ENCODE peak calls at places on chromosomes 5 and 9, in six cellular contexts. One of them, this sample, is unnamed.

GRCh38 chr9:98158071-98158791 is 34.2 kb downstream of the CORO2A start:
- DNase-seq in A549: peak
- DNase-seq in thoracic aorta: no peak
- DNase-seq in AG04450: no peak
- DNase-seq in tibial nerve: no peak
- DNase-seq in CD4-positive, CD25-positive, alpha-beta regulatory T cell: peak
- DNase-seq in this sample: no peak

GRCh38 chr5:102715405-102715804 is 39.7 kb upstream of the PAM start:
- DNase-seq in CD4-positive, CD25-positive, alpha-beta regulatory T cell: peak
- DNase-seq in A549: no peak
- DNase-seq in AG04450: peak
- DNase-seq in tibial nerve: no peak
- DNase-seq in thoracic aorta: no peak
- DNase-seq in this sample: peak

GRCh38 chr9:73575661-73576060 is 424.0 kb downstream of the ANXA1 start:
- DNase-seq in AG04450: no peak
- DNase-seq in thoracic aorta: no peak
- DNase-seq in CD4-positive, CD25-positive, alpha-beta regulatory T cell: no peak
- DNase-seq in tibial nerve: no peak
- DNase-seq in A549: no peak
- DNase-seq in this sample: no peak

GRCh38 chr5:135392256-135392655 is 6.8 kb downstream of the MACROH2A1 start:
- DNase-seq in thoracic aorta: no peak
- DNase-seq in CD4-positive, CD25-positive, alpha-beta regulatory T cell: no peak
- DNase-seq in tibial nerve: no peak
- DNase-seq in AG04450: no peak
- DNase-seq in A549: no peak
- DNase-seq in this sample: no peak

GRCh38 chr5:142529626-142530278 is 156.1 kb downstream of the FGF1 start:
- DNase-seq in A549: peak
- DNase-seq in AG04450: no peak
- DNase-seq in thoracic aorta: no peak
- DNase-seq in tibial nerve: no peak
- DNase-seq in CD4-positive, CD25-positive, alpha-beta regulatory T cell: no peak
- DNase-seq in this sample: peak

GRCh38 chr5:1343931-1344901 is 683 bp downstream of the CLPTM1L start:
- DNase-seq in AG04450: no peak
- DNase-seq in thoracic aorta: no peak
- DNase-seq in CD4-positive, CD25-positive, alpha-beta regulatory T cell: peak
- DNase-seq in A549: no peak
- DNase-seq in tibial nerve: no peak
- DNase-seq in this sample: no peak

GRCh38 chr9:33233659-33234335 is 6.2 kb upstream of the SPINK4 start:
- DNase-seq in tibial nerve: no peak
- DNase-seq in thoracic aorta: no peak
- DNase-seq in AG04450: peak
- DNase-seq in CD4-positive, CD25-positive, alpha-beta regulatory T cell: no peak
- DNase-seq in A549: peak
- DNase-seq in this sample: peak

GRCh38 chr9:12809720-12810119 is 34.9 kb downstream of the LURAP1L start:
- DNase-seq in AG04450: no peak
- DNase-seq in tibial nerve: no peak
- DNase-seq in CD4-positive, CD25-positive, alpha-beta regulatory T cell: no peak
- DNase-seq in A549: no peak
- DNase-seq in thoracic aorta: no peak
- DNase-seq in this sample: no peak

GRCh38 chr9:136137321-136138054 is 18.8 kb upstream of the TMEM250 start:
- DNase-seq in A549: no peak
- DNase-seq in CD4-positive, CD25-positive, alpha-beta regulatory T cell: no peak
- DNase-seq in tibial nerve: no peak
- DNase-seq in AG04450: no peak
- DNase-seq in thoracic aorta: no peak
- DNase-seq in this sample: no peak

GRCh38 chr9:17462869-17463464 is 115.9 kb upstream of the SH3GL2 start:
- DNase-seq in AG04450: peak
- DNase-seq in A549: peak
- DNase-seq in CD4-positive, CD25-positive, alpha-beta regulatory T cell: peak
- DNase-seq in tibial nerve: peak
- DNase-seq in thoracic aorta: no peak
- DNase-seq in this sample: peak

GRCh38 chr5:91079037-91079436 is 304.1 kb downstream of the ARRDC3 start:
- DNase-seq in CD4-positive, CD25-positive, alpha-beta regulatory T cell: no peak
- DNase-seq in thoracic aorta: no peak
- DNase-seq in A549: no peak
- DNase-seq in AG04450: no peak
- DNase-seq in tibial nerve: no peak
- DNase-seq in this sample: no peak

GRCh38 chr5:169279125-169279524 is 21.8 kb downstream of the SLIT3 start:
- DNase-seq in tibial nerve: no peak
- DNase-seq in thoracic aorta: no peak
- DNase-seq in CD4-positive, CD25-positive, alpha-beta regulatory T cell: no peak
- DNase-seq in AG04450: no peak
- DNase-seq in A549: no peak
- DNase-seq in this sample: no peak

GRCh38 chr9:124256517-124257069 is 1.2 kb upstream of the NEK6 start:
- DNase-seq in A549: peak
- DNase-seq in thoracic aorta: no peak
- DNase-seq in CD4-positive, CD25-positive, alpha-beta regulatory T cell: no peak
- DNase-seq in tibial nerve: no peak
- DNase-seq in AG04450: no peak
- DNase-seq in this sample: no peak

GRCh38 chr5:114438471-114438870 is 76.6 kb downstream of the KCNN2 start:
- DNase-seq in AG04450: no peak
- DNase-seq in CD4-positive, CD25-positive, alpha-beta regulatory T cell: no peak
- DNase-seq in A549: no peak
- DNase-seq in tibial nerve: no peak
- DNase-seq in thoracic aorta: no peak
- DNase-seq in this sample: no peak

GRCh38 chr9:91422832-91423711 is 560 bp downstream of the NFIL3 start:
- DNase-seq in CD4-positive, CD25-positive, alpha-beta regulatory T cell: peak
- DNase-seq in tibial nerve: peak
- DNase-seq in thoracic aorta: peak
- DNase-seq in AG04450: peak
- DNase-seq in A549: peak
- DNase-seq in this sample: no peak

GRCh38 chr5:80064124-80064523 is 29.0 kb downstream of the THBS4 start:
- DNase-seq in thoracic aorta: no peak
- DNase-seq in A549: no peak
- DNase-seq in CD4-positive, CD25-positive, alpha-beta regulatory T cell: no peak
- DNase-seq in tibial nerve: no peak
- DNase-seq in AG04450: no peak
- DNase-seq in this sample: no peak

GRCh38 chr9:121144482-121144881 is 57.2 kb downstream of the RAB14 start:
- DNase-seq in AG04450: no peak
- DNase-seq in tibial nerve: no peak
- DNase-seq in thoracic aorta: no peak
- DNase-seq in A549: no peak
- DNase-seq in CD4-positive, CD25-positive, alpha-beta regulatory T cell: no peak
- DNase-seq in this sample: no peak

GRCh38 chr5:76363385-76364261 is 39.5 kb upstream of the IQGAP2 start:
- DNase-seq in AG04450: no peak
- DNase-seq in tibial nerve: peak
- DNase-seq in A549: no peak
- DNase-seq in thoracic aorta: no peak
- DNase-seq in CD4-positive, CD25-positive, alpha-beta regulatory T cell: no peak
- DNase-seq in this sample: no peak

GRCh38 chr5:8906303-8906967 is 639.4 kb downstream of the SEMA5A start:
- DNase-seq in tibial nerve: no peak
- DNase-seq in CD4-positive, CD25-positive, alpha-beta regulatory T cell: no peak
- DNase-seq in thoracic aorta: no peak
- DNase-seq in AG04450: peak
- DNase-seq in A549: peak
- DNase-seq in this sample: no peak

GRCh38 chr5:31530541-31531265 is 1.2 kb downstream of the DROSHA start:
- DNase-seq in AG04450: no peak
- DNase-seq in A549: no peak
- DNase-seq in tibial nerve: no peak
- DNase-seq in CD4-positive, CD25-positive, alpha-beta regulatory T cell: peak
- DNase-seq in thoracic aorta: no peak
- DNase-seq in this sample: no peak

GRCh38 chr9:69397384-69398214 is 72.6 kb downstream of the ENTREP1 start:
- DNase-seq in thoracic aorta: no peak
- DNase-seq in tibial nerve: no peak
- DNase-seq in A549: no peak
- DNase-seq in CD4-positive, CD25-positive, alpha-beta regulatory T cell: no peak
- DNase-seq in AG04450: no peak
- DNase-seq in this sample: no peak

GRCh38 chr9:122159925-122160246 is 178 bp downstream of the MORN5 start:
- DNase-seq in CD4-positive, CD25-positive, alpha-beta regulatory T cell: no peak
- DNase-seq in tibial nerve: no peak
- DNase-seq in A549: no peak
- DNase-seq in AG04450: no peak
- DNase-seq in thoracic aorta: no peak
- DNase-seq in this sample: no peak

GRCh38 chr5:133754575-133755169 is 142.3 kb upstream of the FSTL4 start:
- DNase-seq in thoracic aorta: no peak
- DNase-seq in AG04450: no peak
- DNase-seq in CD4-positive, CD25-positive, alpha-beta regulatory T cell: peak
- DNase-seq in tibial nerve: peak
- DNase-seq in A549: peak
- DNase-seq in this sample: peak

GRCh38 chr5:41883243-41883642 is 13.0 kb upstream of the OXCT1 start:
- DNase-seq in thoracic aorta: no peak
- DNase-seq in CD4-positive, CD25-positive, alpha-beta regulatory T cell: no peak
- DNase-seq in tibial nerve: no peak
- DNase-seq in AG04450: no peak
- DNase-seq in A549: no peak
- DNase-seq in this sample: no peak
- H3K27ac ChIP-seq in thoracic aorta: no peak
- H3K27ac ChIP-seq in CD4-positive, CD25-positive, alpha-beta regulatory T cell: no peak
- H3K27ac ChIP-seq in tibial nerve: no peak
- H3K27ac ChIP-seq in AG04450: no peak
- H3K27ac ChIP-seq in A549: no peak
- H3K27ac ChIP-seq in this sample: no peak

DNA sequence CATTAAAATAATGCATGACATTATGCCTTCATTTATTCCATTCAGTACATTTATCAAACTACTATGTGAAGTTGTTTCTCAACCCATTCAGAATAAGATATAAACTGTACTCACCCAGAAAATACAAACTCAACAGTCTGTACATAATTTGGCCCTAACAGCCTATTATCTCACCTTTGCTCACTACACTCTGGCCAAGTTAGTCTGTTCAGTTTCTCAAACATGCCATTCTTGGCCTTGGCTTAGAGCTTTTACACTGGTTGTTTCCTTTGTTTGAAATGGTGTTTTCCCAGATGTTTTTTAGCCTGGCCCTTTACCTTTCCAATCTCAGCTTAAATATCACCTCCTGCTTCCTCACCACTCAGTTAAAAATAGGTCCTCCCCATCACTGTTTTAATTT is 13.6 kb downstream of the CDC42SE2 start:
- DNase-seq in AG04450: no peak
- DNase-seq in CD4-positive, CD25-positive, alpha-beta regulatory T cell: no peak
- DNase-seq in A549: no peak
- DNase-seq in tibial nerve: no peak
- DNase-seq in thoracic aorta: no peak
- DNase-seq in this sample: no peak
- H3K27ac ChIP-seq in AG04450: no peak
- H3K27ac ChIP-seq in CD4-positive, CD25-positive, alpha-beta regulatory T cell: peak
- H3K27ac ChIP-seq in A549: no peak
- H3K27ac ChIP-seq in tibial nerve: no peak
- H3K27ac ChIP-seq in thoracic aorta: no peak
- H3K27ac ChIP-seq in this sample: peak

DNA sequence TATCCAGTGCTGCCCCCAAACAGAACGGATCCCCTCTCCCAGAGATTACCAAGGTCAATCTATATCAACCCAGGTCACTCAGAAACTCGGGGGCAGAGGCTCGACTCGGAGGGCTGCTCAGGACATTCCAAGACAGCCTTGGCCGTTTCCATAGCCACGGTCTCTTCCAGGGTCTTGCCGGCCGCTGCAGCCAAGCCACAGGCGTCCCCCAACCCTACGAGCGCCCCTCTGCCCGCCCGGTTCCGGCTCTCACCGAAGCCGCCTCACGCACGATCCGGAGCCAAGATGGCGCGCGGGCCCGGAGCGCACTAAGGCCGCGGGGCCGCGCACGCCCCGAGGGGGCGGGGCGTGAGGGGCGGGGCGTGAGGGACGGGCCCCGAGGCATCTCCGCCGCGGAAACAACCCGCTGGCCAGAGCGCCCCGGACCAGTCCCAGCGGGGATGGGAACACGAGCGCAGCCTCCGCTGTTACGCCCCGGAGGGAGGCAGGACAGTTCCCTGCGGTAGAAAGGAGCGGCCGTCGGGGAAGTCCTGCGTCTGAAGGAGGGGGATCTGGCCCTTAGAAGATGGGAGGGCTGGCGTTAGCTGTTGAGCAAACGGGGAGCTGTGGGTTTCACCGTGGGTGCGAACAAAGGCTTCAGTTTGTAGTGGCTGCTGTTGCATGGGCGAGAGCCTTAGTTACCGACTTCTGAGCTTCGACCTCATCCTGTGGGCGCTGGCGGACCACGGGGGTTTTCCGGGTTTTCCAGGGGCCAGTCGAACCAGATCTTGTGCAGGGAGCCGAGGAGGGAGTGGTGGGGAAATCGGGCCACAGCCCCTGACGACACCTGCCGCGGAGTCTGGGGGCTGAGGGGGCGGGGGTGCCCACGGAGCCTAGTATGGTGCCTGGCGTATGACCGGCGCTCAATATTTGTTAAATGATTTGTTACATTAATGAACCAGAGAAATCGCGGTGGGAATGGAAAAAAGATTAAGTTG is at the start of gene RPP25L:
- DNase-seq in thoracic aorta: no peak
- DNase-seq in A549: peak
- DNase-seq in AG04450: peak
- DNase-seq in tibial nerve: peak
- DNase-seq in CD4-positive, CD25-positive, alpha-beta regulatory T cell: peak
- DNase-seq in this sample: no peak
- H3K27ac ChIP-seq in thoracic aorta: peak
- H3K27ac ChIP-seq in A549: peak
- H3K27ac ChIP-seq in AG04450: peak
- H3K27ac ChIP-seq in tibial nerve: peak
- H3K27ac ChIP-seq in CD4-positive, CD25-positive, alpha-beta regulatory T cell: peak
- H3K27ac ChIP-seq in this sample: peak

GRCh38 chr5:124858612-124859011 is 112.2 kb upstream of the ZNF608 start:
- DNase-seq in thoracic aorta: no peak
- DNase-seq in CD4-positive, CD25-positive, alpha-beta regulatory T cell: no peak
- DNase-seq in tibial nerve: no peak
- DNase-seq in AG04450: no peak
- DNase-seq in A549: no peak
- DNase-seq in this sample: no peak

GRCh38 chr5:124856726-124857125 is 110.3 kb upstream of the ZNF608 start:
- DNase-seq in thoracic aorta: no peak
- DNase-seq in tibial nerve: no peak
- DNase-seq in AG04450: no peak
- DNase-seq in A549: no peak
- DNase-seq in CD4-positive, CD25-positive, alpha-beta regulatory T cell: no peak
- DNase-seq in this sample: no peak

GRCh38 chr5:124860271-124860670 is 113.8 kb upstream of the ZNF608 start:
- DNase-seq in CD4-positive, CD25-positive, alpha-beta regulatory T cell: no peak
- DNase-seq in thoracic aorta: no peak
- DNase-seq in A549: no peak
- DNase-seq in tibial nerve: no peak
- DNase-seq in AG04450: no peak
- DNase-seq in this sample: no peak

DNA sequence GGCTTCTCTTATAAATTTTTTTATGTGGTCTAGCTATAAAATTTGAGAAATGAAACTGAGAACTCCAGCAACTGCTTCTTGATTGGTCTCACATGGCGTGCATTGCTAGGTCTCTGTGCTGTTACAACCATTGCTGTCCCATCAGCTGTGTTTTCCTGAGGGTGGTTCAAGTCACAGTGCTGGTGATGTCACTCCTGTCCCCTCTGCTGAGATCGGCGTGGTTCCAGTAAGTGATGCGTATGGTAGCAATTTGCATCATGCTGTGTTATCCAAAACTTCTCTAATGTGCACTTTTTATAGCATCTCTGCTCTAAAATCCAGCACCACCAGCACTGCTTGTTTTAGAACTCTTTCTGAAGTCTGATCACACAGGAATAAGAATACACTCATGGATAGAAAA is 112.6 kb upstream of the ZNF608 start:
- DNase-seq in CD4-positive, CD25-positive, alpha-beta regulatory T cell: no peak
- DNase-seq in AG04450: no peak
- DNase-seq in tibial nerve: peak
- DNase-seq in A549: no peak
- DNase-seq in thoracic aorta: no peak
- DNase-seq in this sample: no peak
- H3K27ac ChIP-seq in CD4-positive, CD25-positive, alpha-beta regulatory T cell: no peak
- H3K27ac ChIP-seq in AG04450: no peak
- H3K27ac ChIP-seq in tibial nerve: no peak
- H3K27ac ChIP-seq in A549: no peak
- H3K27ac ChIP-seq in thoracic aorta: no peak
- H3K27ac ChIP-seq in this sample: no peak

This sample was measured in Panc1.